ENCODE peak calls at places on chromosomes 11 and 22, in nine cellular contexts. R, C, Y, J, N, Z, K, B and S are unnamed samples.

GRCh38 chr22:21937041-21937820 is 15.4 kb downstream of the PPM1F start:
- DNase-seq in J (no peak), B (no peak), K (no peak), C (no peak), Y (peak; percentile 69), N (no peak), Z (no peak), R (no peak), S (no peak)

GRCh38 chr22:50338042-50338573 is 5.0 kb upstream of the PPP6R2 start:
- DNase-seq in Z (no peak), N (no peak), C (no peak), R (no peak), J (no peak), B (no peak), Y (no peak), K (no peak), S (no peak)

GRCh38 chr11:19101803-19102520 is 15.0 kb upstream of the ZDHHC13 start:
- DNase-seq in Z (peak; percentile 76), K (no peak), C (no peak), Y (no peak), B (no peak), N (no peak), R (peak; percentile 56), J (no peak), S (no peak)

GRCh38 chr11:2578006-2578933 is 121.5 kb downstream of the KCNQ1OT1 start:
- DNase-seq in K (peak; percentile 6), Z (no peak), N (no peak), R (no peak), C (no peak), B (no peak), Y (peak; percentile 42), J (peak; percentile 1), S (no peak)

GRCh38 chr11:74543991-74544390 is 48.4 kb upstream of the POLD3 start:
- DNase-seq in K (no peak), N (no peak), J (no peak), R (peak; percentile 93), B (no peak), Z (no peak), C (no peak), Y (no peak), S (peak; percentile 3)

GRCh38 chr22:40391417-40391816 is 21.0 kb downstream of the SGSM3 start:
- DNase-seq in J (no peak), C (no peak), Z (no peak), B (no peak), N (no peak), K (no peak), Y (no peak), R (no peak), S (no peak)

GRCh38 chr11:65378208-65378927 is 4.1 kb downstream of the SLC25A45 start:
- DNase-seq in R (no peak), Z (no peak), C (no peak), B (no peak), Y (no peak), K (no peak), J (no peak), N (no peak), S (no peak)

GRCh38 chr11:71364176-71364671 is 84.0 kb downstream of the DHCR7 start:
- DNase-seq in B (no peak), C (no peak), J (no peak), N (no peak), K (no peak), Y (no peak), R (peak; percentile 18), Z (no peak), S (peak; percentile 56)

GRCh38 chr11:64007629-64008282 is 21.5 kb downstream of the OTUB1 start:
- DNase-seq in B (peak; percentile 73), R (peak; percentile 34), K (peak; percentile 64), N (no peak), C (peak; percentile 61), Y (peak; percentile 84), J (no peak), Z (no peak), S (peak; percentile 55)

GRCh38 chr11:36657610-36658225 is 59.7 kb upstream of the RAG2 start:
- DNase-seq in B (no peak), K (no peak), Z (no peak), Y (no peak), R (no peak), C (no peak), J (no peak), N (no peak), S (no peak)

GRCh38 chr22:28930357-28931007 is 47.1 kb downstream of the ZNRF3 start:
- DNase-seq in R (peak; percentile 69), C (no peak), Z (no peak), B (no peak), Y (no peak), N (no peak), K (no peak), J (no peak), S (peak; percentile 18)

GRCh38 chr11:889261-889660 is 21.3 kb downstream of the CHID1 start:
- DNase-seq in Y (no peak), C (no peak), N (no peak), J (no peak), R (no peak), B (no peak), Z (no peak), K (no peak), S (peak; percentile 92)

GRCh38 chr11:72326151-72326842 is 82.3 kb upstream of the PHOX2A start:
- DNase-seq in J (peak; percentile 34), Y (no peak), B (no peak), N (no peak), C (no peak), R (no peak), Z (no peak), K (no peak), S (no peak)

GRCh38 chr11:4026389-4026788 is 68.2 kb upstream of the RRM1 start:
- DNase-seq in K (no peak), Z (no peak), N (no peak), Y (no peak), R (no peak), J (no peak), C (no peak), B (no peak), S (no peak)

GRCh38 chr22:37549704-37550059 is 10.6 kb upstream of the CDC42EP1 start:
- DNase-seq in B (no peak), R (no peak), N (no peak), Z (no peak), C (no peak), J (no peak), K (no peak), Y (peak; percentile 73), S (no peak)

GRCh38 chr11:34313099-34313517 is 44.7 kb downstream of the ABTB2 start:
- DNase-seq in C (no peak), Y (no peak), R (no peak), B (no peak), K (no peak), J (no peak), N (no peak), Z (no peak), S (no peak)